ENCODE peak calls at places on chromosomes 7 and 10, in eight cellular contexts. One of them, this sample, is unnamed.
A peak's percentile ranks its signal among the peaks of the same experiment; 100 is the strongest.

GRCh38 chr7:138738114-138738513 is 37.0 kb upstream of the SVOPL start:
- DNase-seq in SW480: no peak
- DNase-seq in naive thymus-derived CD8-positive, alpha-beta T cell: no peak
- DNase-seq in activated CD4-positive, CD25-positive, alpha-beta regulatory T cell treated with anti-CD3 and anti-CD28 coated beads, Interleukin-2, amount 50 U/mL, for 16 hours: no peak
- DNase-seq in stimulated activated effector memory CD8-positive, alpha-beta T cell treated with anti-CD3 and anti-CD28 coated beads, Interleukin-12 subunit alpha, Interleukin-12 subunit beta, amount 100 ng/mL, for 72 hours: no peak
- DNase-seq in substantia nigra: no peak
- DNase-seq in CD4-positive, alpha-beta T cell: no peak
- DNase-seq in activated CD4-positive, alpha-beta T cell treated with anti-CD3 and anti-CD28 coated beads, Interleukin-2, amount 50 U/mL, for 1 hour: no peak
- DNase-seq in this sample: no peak

GRCh38 chr7:40546616-40547501 is 412.1 kb downstream of the SUGCT start:
- DNase-seq in CD4-positive, alpha-beta T cell: no peak
- DNase-seq in activated CD4-positive, CD25-positive, alpha-beta regulatory T cell treated with anti-CD3 and anti-CD28 coated beads, Interleukin-2, amount 50 U/mL, for 16 hours: no peak
- DNase-seq in activated CD4-positive, alpha-beta T cell treated with anti-CD3 and anti-CD28 coated beads, Interleukin-2, amount 50 U/mL, for 1 hour: no peak
- DNase-seq in stimulated activated effector memory CD8-positive, alpha-beta T cell treated with anti-CD3 and anti-CD28 coated beads, Interleukin-12 subunit alpha, Interleukin-12 subunit beta, amount 100 ng/mL, for 72 hours: no peak
- DNase-seq in naive thymus-derived CD8-positive, alpha-beta T cell: no peak
- DNase-seq in SW480: no peak
- DNase-seq in substantia nigra: no peak
- DNase-seq in this sample: no peak

GRCh38 chr7:115585015-115585655 is 445.4 kb downstream of the TFEC start:
- DNase-seq in naive thymus-derived CD8-positive, alpha-beta T cell: no peak
- DNase-seq in substantia nigra: no peak
- DNase-seq in stimulated activated effector memory CD8-positive, alpha-beta T cell treated with anti-CD3 and anti-CD28 coated beads, Interleukin-12 subunit alpha, Interleukin-12 subunit beta, amount 100 ng/mL, for 72 hours: no peak
- DNase-seq in SW480: no peak
- DNase-seq in activated CD4-positive, CD25-positive, alpha-beta regulatory T cell treated with anti-CD3 and anti-CD28 coated beads, Interleukin-2, amount 50 U/mL, for 16 hours: no peak
- DNase-seq in activated CD4-positive, alpha-beta T cell treated with anti-CD3 and anti-CD28 coated beads, Interleukin-2, amount 50 U/mL, for 1 hour: no peak
- DNase-seq in CD4-positive, alpha-beta T cell: no peak
- DNase-seq in this sample: no peak

GRCh38 chr10:58698777-58699356 is 186.2 kb downstream of the BICC1 start:
- DNase-seq in activated CD4-positive, CD25-positive, alpha-beta regulatory T cell treated with anti-CD3 and anti-CD28 coated beads, Interleukin-2, amount 50 U/mL, for 16 hours: no peak
- DNase-seq in CD4-positive, alpha-beta T cell: no peak
- DNase-seq in stimulated activated effector memory CD8-positive, alpha-beta T cell treated with anti-CD3 and anti-CD28 coated beads, Interleukin-12 subunit alpha, Interleukin-12 subunit beta, amount 100 ng/mL, for 72 hours: no peak
- DNase-seq in naive thymus-derived CD8-positive, alpha-beta T cell: no peak
- DNase-seq in activated CD4-positive, alpha-beta T cell treated with anti-CD3 and anti-CD28 coated beads, Interleukin-2, amount 50 U/mL, for 1 hour: no peak
- DNase-seq in SW480: no peak
- DNase-seq in substantia nigra: no peak
- DNase-seq in this sample: no peak

GRCh38 chr10:132575320-132576201 is 38.0 kb downstream of the INPP5A start:
- DNase-seq in substantia nigra: no peak
- DNase-seq in activated CD4-positive, CD25-positive, alpha-beta regulatory T cell treated with anti-CD3 and anti-CD28 coated beads, Interleukin-2, amount 50 U/mL, for 16 hours: no peak
- DNase-seq in naive thymus-derived CD8-positive, alpha-beta T cell: no peak
- DNase-seq in CD4-positive, alpha-beta T cell: no peak
- DNase-seq in SW480: no peak
- DNase-seq in activated CD4-positive, alpha-beta T cell treated with anti-CD3 and anti-CD28 coated beads, Interleukin-2, amount 50 U/mL, for 1 hour: no peak
- DNase-seq in stimulated activated effector memory CD8-positive, alpha-beta T cell treated with anti-CD3 and anti-CD28 coated beads, Interleukin-12 subunit alpha, Interleukin-12 subunit beta, amount 100 ng/mL, for 72 hours: no peak
- DNase-seq in this sample: peak; percentile 59

GRCh38 chr10:77350711-77351119 is 286.9 kb downstream of the KCNMA1 start:
- DNase-seq in stimulated activated effector memory CD8-positive, alpha-beta T cell treated with anti-CD3 and anti-CD28 coated beads, Interleukin-12 subunit alpha, Interleukin-12 subunit beta, amount 100 ng/mL, for 72 hours: peak; percentile 4
- DNase-seq in substantia nigra: no peak
- DNase-seq in activated CD4-positive, alpha-beta T cell treated with anti-CD3 and anti-CD28 coated beads, Interleukin-2, amount 50 U/mL, for 1 hour: no peak
- DNase-seq in CD4-positive, alpha-beta T cell: no peak
- DNase-seq in SW480: peak; percentile 98
- DNase-seq in activated CD4-positive, CD25-positive, alpha-beta regulatory T cell treated with anti-CD3 and anti-CD28 coated beads, Interleukin-2, amount 50 U/mL, for 16 hours: no peak
- DNase-seq in naive thymus-derived CD8-positive, alpha-beta T cell: no peak
- DNase-seq in this sample: no peak

GRCh38 chr10:118564652-118565051 is 30.8 kb downstream of the PRLHR start:
- DNase-seq in substantia nigra: no peak
- DNase-seq in activated CD4-positive, alpha-beta T cell treated with anti-CD3 and anti-CD28 coated beads, Interleukin-2, amount 50 U/mL, for 1 hour: no peak
- DNase-seq in naive thymus-derived CD8-positive, alpha-beta T cell: no peak
- DNase-seq in CD4-positive, alpha-beta T cell: no peak
- DNase-seq in activated CD4-positive, CD25-positive, alpha-beta regulatory T cell treated with anti-CD3 and anti-CD28 coated beads, Interleukin-2, amount 50 U/mL, for 16 hours: no peak
- DNase-seq in stimulated activated effector memory CD8-positive, alpha-beta T cell treated with anti-CD3 and anti-CD28 coated beads, Interleukin-12 subunit alpha, Interleukin-12 subunit beta, amount 100 ng/mL, for 72 hours: no peak
- DNase-seq in SW480: peak; percentile 14
- DNase-seq in this sample: no peak

GRCh38 chr7:150356265-150356897 is 12.2 kb upstream of the REPIN1 start:
- DNase-seq in naive thymus-derived CD8-positive, alpha-beta T cell: no peak
- DNase-seq in substantia nigra: no peak
- DNase-seq in CD4-positive, alpha-beta T cell: no peak
- DNase-seq in activated CD4-positive, alpha-beta T cell treated with anti-CD3 and anti-CD28 coated beads, Interleukin-2, amount 50 U/mL, for 1 hour: no peak
- DNase-seq in SW480: peak; percentile 46
- DNase-seq in activated CD4-positive, CD25-positive, alpha-beta regulatory T cell treated with anti-CD3 and anti-CD28 coated beads, Interleukin-2, amount 50 U/mL, for 16 hours: no peak
- DNase-seq in stimulated activated effector memory CD8-positive, alpha-beta T cell treated with anti-CD3 and anti-CD28 coated beads, Interleukin-12 subunit alpha, Interleukin-12 subunit beta, amount 100 ng/mL, for 72 hours: no peak
- DNase-seq in this sample: no peak

GRCh38 chr10:106705576-106706526 is 458.7 kb downstream of the SORCS1 start:
- DNase-seq in CD4-positive, alpha-beta T cell: no peak
- DNase-seq in substantia nigra: peak; percentile 34
- DNase-seq in naive thymus-derived CD8-positive, alpha-beta T cell: no peak
- DNase-seq in activated CD4-positive, alpha-beta T cell treated with anti-CD3 and anti-CD28 coated beads, Interleukin-2, amount 50 U/mL, for 1 hour: no peak
- DNase-seq in stimulated activated effector memory CD8-positive, alpha-beta T cell treated with anti-CD3 and anti-CD28 coated beads, Interleukin-12 subunit alpha, Interleukin-12 subunit beta, amount 100 ng/mL, for 72 hours: peak; percentile 4
- DNase-seq in activated CD4-positive, CD25-positive, alpha-beta regulatory T cell treated with anti-CD3 and anti-CD28 coated beads, Interleukin-2, amount 50 U/mL, for 16 hours: no peak
- DNase-seq in SW480: peak; percentile 38
- DNase-seq in this sample: no peak

GRCh38 chr10:42593284-42593683 is 45.1 kb downstream of the ZNF33B start:
- DNase-seq in stimulated activated effector memory CD8-positive, alpha-beta T cell treated with anti-CD3 and anti-CD28 coated beads, Interleukin-12 subunit alpha, Interleukin-12 subunit beta, amount 100 ng/mL, for 72 hours: no peak
- DNase-seq in substantia nigra: no peak
- DNase-seq in SW480: no peak
- DNase-seq in activated CD4-positive, CD25-positive, alpha-beta regulatory T cell treated with anti-CD3 and anti-CD28 coated beads, Interleukin-2, amount 50 U/mL, for 16 hours: no peak
- DNase-seq in CD4-positive, alpha-beta T cell: no peak
- DNase-seq in naive thymus-derived CD8-positive, alpha-beta T cell: no peak
- DNase-seq in activated CD4-positive, alpha-beta T cell treated with anti-CD3 and anti-CD28 coated beads, Interleukin-2, amount 50 U/mL, for 1 hour: no peak
- DNase-seq in this sample: no peak

GRCh38 chr10:104925232-104925851 is 284.3 kb downstream of the SORCS3 start:
- DNase-seq in CD4-positive, alpha-beta T cell: no peak
- DNase-seq in SW480: peak; percentile 44
- DNase-seq in activated CD4-positive, alpha-beta T cell treated with anti-CD3 and anti-CD28 coated beads, Interleukin-2, amount 50 U/mL, for 1 hour: no peak
- DNase-seq in activated CD4-positive, CD25-positive, alpha-beta regulatory T cell treated with anti-CD3 and anti-CD28 coated beads, Interleukin-2, amount 50 U/mL, for 16 hours: no peak
- DNase-seq in substantia nigra: no peak
- DNase-seq in stimulated activated effector memory CD8-positive, alpha-beta T cell treated with anti-CD3 and anti-CD28 coated beads, Interleukin-12 subunit alpha, Interleukin-12 subunit beta, amount 100 ng/mL, for 72 hours: no peak
- DNase-seq in naive thymus-derived CD8-positive, alpha-beta T cell: no peak
- DNase-seq in this sample: no peak

GRCh38 chr10:4939224-4940072 is 23.8 kb upstream of the AKR1C1 start:
- DNase-seq in CD4-positive, alpha-beta T cell: no peak
- DNase-seq in naive thymus-derived CD8-positive, alpha-beta T cell: no peak
- DNase-seq in SW480: no peak
- DNase-seq in substantia nigra: no peak
- DNase-seq in stimulated activated effector memory CD8-positive, alpha-beta T cell treated with anti-CD3 and anti-CD28 coated beads, Interleukin-12 subunit alpha, Interleukin-12 subunit beta, amount 100 ng/mL, for 72 hours: no peak
- DNase-seq in activated CD4-positive, alpha-beta T cell treated with anti-CD3 and anti-CD28 coated beads, Interleukin-2, amount 50 U/mL, for 1 hour: no peak
- DNase-seq in activated CD4-positive, CD25-positive, alpha-beta regulatory T cell treated with anti-CD3 and anti-CD28 coated beads, Interleukin-2, amount 50 U/mL, for 16 hours: no peak
- DNase-seq in this sample: no peak

GRCh38 chr10:124117879-124118278 is 24.5 kb upstream of the CHST15 start:
- DNase-seq in activated CD4-positive, CD25-positive, alpha-beta regulatory T cell treated with anti-CD3 and anti-CD28 coated beads, Interleukin-2, amount 50 U/mL, for 16 hours: no peak
- DNase-seq in substantia nigra: no peak
- DNase-seq in activated CD4-positive, alpha-beta T cell treated with anti-CD3 and anti-CD28 coated beads, Interleukin-2, amount 50 U/mL, for 1 hour: no peak
- DNase-seq in stimulated activated effector memory CD8-positive, alpha-beta T cell treated with anti-CD3 and anti-CD28 coated beads, Interleukin-12 subunit alpha, Interleukin-12 subunit beta, amount 100 ng/mL, for 72 hours: no peak
- DNase-seq in CD4-positive, alpha-beta T cell: no peak
- DNase-seq in SW480: peak; percentile 50
- DNase-seq in naive thymus-derived CD8-positive, alpha-beta T cell: no peak
- DNase-seq in this sample: no peak

GRCh38 chr10:6140141-6140841 is 51.5 kb downstream of the RBM17 start:
- DNase-seq in SW480: peak; percentile 78
- DNase-seq in naive thymus-derived CD8-positive, alpha-beta T cell: no peak
- DNase-seq in activated CD4-positive, CD25-positive, alpha-beta regulatory T cell treated with anti-CD3 and anti-CD28 coated beads, Interleukin-2, amount 50 U/mL, for 16 hours: no peak
- DNase-seq in activated CD4-positive, alpha-beta T cell treated with anti-CD3 and anti-CD28 coated beads, Interleukin-2, amount 50 U/mL, for 1 hour: no peak
- DNase-seq in CD4-positive, alpha-beta T cell: no peak
- DNase-seq in stimulated activated effector memory CD8-positive, alpha-beta T cell treated with anti-CD3 and anti-CD28 coated beads, Interleukin-12 subunit alpha, Interleukin-12 subunit beta, amount 100 ng/mL, for 72 hours: no peak
- DNase-seq in substantia nigra: no peak
- DNase-seq in this sample: peak; percentile 59

GRCh38 chr7:159027803-159028455 is 116.7 kb downstream of the VIPR2 start:
- DNase-seq in activated CD4-positive, alpha-beta T cell treated with anti-CD3 and anti-CD28 coated beads, Interleukin-2, amount 50 U/mL, for 1 hour: no peak
- DNase-seq in stimulated activated effector memory CD8-positive, alpha-beta T cell treated with anti-CD3 and anti-CD28 coated beads, Interleukin-12 subunit alpha, Interleukin-12 subunit beta, amount 100 ng/mL, for 72 hours: no peak
- DNase-seq in SW480: peak; percentile 62
- DNase-seq in substantia nigra: no peak
- DNase-seq in activated CD4-positive, CD25-positive, alpha-beta regulatory T cell treated with anti-CD3 and anti-CD28 coated beads, Interleukin-2, amount 50 U/mL, for 16 hours: no peak
- DNase-seq in naive thymus-derived CD8-positive, alpha-beta T cell: no peak
- DNase-seq in CD4-positive, alpha-beta T cell: no peak
- DNase-seq in this sample: no peak

GRCh38 chr7:27912751-27913150 is 172.8 kb downstream of the TAX1BP1 start:
- DNase-seq in CD4-positive, alpha-beta T cell: no peak
- DNase-seq in activated CD4-positive, alpha-beta T cell treated with anti-CD3 and anti-CD28 coated beads, Interleukin-2, amount 50 U/mL, for 1 hour: no peak
- DNase-seq in naive thymus-derived CD8-positive, alpha-beta T cell: no peak
- DNase-seq in SW480: no peak
- DNase-seq in substantia nigra: no peak
- DNase-seq in activated CD4-positive, CD25-positive, alpha-beta regulatory T cell treated with anti-CD3 and anti-CD28 coated beads, Interleukin-2, amount 50 U/mL, for 16 hours: no peak
- DNase-seq in stimulated activated effector memory CD8-positive, alpha-beta T cell treated with anti-CD3 and anti-CD28 coated beads, Interleukin-12 subunit alpha, Interleukin-12 subunit beta, amount 100 ng/mL, for 72 hours: no peak
- DNase-seq in this sample: no peak

GRCh38 chr7:139133335-139134139 is 24.0 kb upstream of the ZC3HAV1 start:
- DNase-seq in naive thymus-derived CD8-positive, alpha-beta T cell: peak; percentile 77
- DNase-seq in SW480: peak; percentile 81
- DNase-seq in activated CD4-positive, alpha-beta T cell treated with anti-CD3 and anti-CD28 coated beads, Interleukin-2, amount 50 U/mL, for 1 hour: peak; percentile 88
- DNase-seq in substantia nigra: peak; percentile 82
- DNase-seq in stimulated activated effector memory CD8-positive, alpha-beta T cell treated with anti-CD3 and anti-CD28 coated beads, Interleukin-12 subunit alpha, Interleukin-12 subunit beta, amount 100 ng/mL, for 72 hours: peak; percentile 84
- DNase-seq in activated CD4-positive, CD25-positive, alpha-beta regulatory T cell treated with anti-CD3 and anti-CD28 coated beads, Interleukin-2, amount 50 U/mL, for 16 hours: peak; percentile 69
- DNase-seq in CD4-positive, alpha-beta T cell: peak; percentile 81
- DNase-seq in this sample: peak; percentile 78

GRCh38 chr7:144379791-144380384 is 23.6 kb downstream of the NOBOX start:
- DNase-seq in activated CD4-positive, CD25-positive, alpha-beta regulatory T cell treated with anti-CD3 and anti-CD28 coated beads, Interleukin-2, amount 50 U/mL, for 16 hours: no peak
- DNase-seq in stimulated activated effector memory CD8-positive, alpha-beta T cell treated with anti-CD3 and anti-CD28 coated beads, Interleukin-12 subunit alpha, Interleukin-12 subunit beta, amount 100 ng/mL, for 72 hours: no peak
- DNase-seq in CD4-positive, alpha-beta T cell: no peak
- DNase-seq in activated CD4-positive, alpha-beta T cell treated with anti-CD3 and anti-CD28 coated beads, Interleukin-2, amount 50 U/mL, for 1 hour: no peak
- DNase-seq in substantia nigra: no peak
- DNase-seq in SW480: no peak
- DNase-seq in naive thymus-derived CD8-positive, alpha-beta T cell: no peak
- DNase-seq in this sample: no peak

GRCh38 chr7:130013241-130013640 is 37.9 kb downstream of the ZC3HC1 start:
- DNase-seq in stimulated activated effector memory CD8-positive, alpha-beta T cell treated with anti-CD3 and anti-CD28 coated beads, Interleukin-12 subunit alpha, Interleukin-12 subunit beta, amount 100 ng/mL, for 72 hours: no peak
- DNase-seq in activated CD4-positive, alpha-beta T cell treated with anti-CD3 and anti-CD28 coated beads, Interleukin-2, amount 50 U/mL, for 1 hour: no peak
- DNase-seq in naive thymus-derived CD8-positive, alpha-beta T cell: no peak
- DNase-seq in substantia nigra: no peak
- DNase-seq in SW480: no peak
- DNase-seq in activated CD4-positive, CD25-positive, alpha-beta regulatory T cell treated with anti-CD3 and anti-CD28 coated beads, Interleukin-2, amount 50 U/mL, for 16 hours: no peak
- DNase-seq in CD4-positive, alpha-beta T cell: no peak
- DNase-seq in this sample: no peak

GRCh38 chr10:116952729-116953128 is 52.3 kb downstream of the SHTN1 start:
- DNase-seq in activated CD4-positive, CD25-positive, alpha-beta regulatory T cell treated with anti-CD3 and anti-CD28 coated beads, Interleukin-2, amount 50 U/mL, for 16 hours: no peak
- DNase-seq in CD4-positive, alpha-beta T cell: no peak
- DNase-seq in substantia nigra: no peak
- DNase-seq in stimulated activated effector memory CD8-positive, alpha-beta T cell treated with anti-CD3 and anti-CD28 coated beads, Interleukin-12 subunit alpha, Interleukin-12 subunit beta, amount 100 ng/mL, for 72 hours: no peak
- DNase-seq in SW480: no peak
- DNase-seq in activated CD4-positive, alpha-beta T cell treated with anti-CD3 and anti-CD28 coated beads, Interleukin-2, amount 50 U/mL, for 1 hour: no peak
- DNase-seq in naive thymus-derived CD8-positive, alpha-beta T cell: no peak
- DNase-seq in this sample: no peak

GRCh38 chr10:63887026-63887589 is 365.9 kb downstream of the REEP3 start:
- DNase-seq in CD4-positive, alpha-beta T cell: no peak
- DNase-seq in activated CD4-positive, CD25-positive, alpha-beta regulatory T cell treated with anti-CD3 and anti-CD28 coated beads, Interleukin-2, amount 50 U/mL, for 16 hours: no peak
- DNase-seq in activated CD4-positive, alpha-beta T cell treated with anti-CD3 and anti-CD28 coated beads, Interleukin-2, amount 50 U/mL, for 1 hour: no peak
- DNase-seq in substantia nigra: no peak
- DNase-seq in stimulated activated effector memory CD8-positive, alpha-beta T cell treated with anti-CD3 and anti-CD28 coated beads, Interleukin-12 subunit alpha, Interleukin-12 subunit beta, amount 100 ng/mL, for 72 hours: no peak
- DNase-seq in naive thymus-derived CD8-positive, alpha-beta T cell: no peak
- DNase-seq in SW480: no peak
- DNase-seq in this sample: no peak

GRCh38 chr7:151628846-151629604 is 109.3 kb upstream of the RHEB start:
- DNase-seq in CD4-positive, alpha-beta T cell: no peak
- DNase-seq in substantia nigra: no peak
- DNase-seq in stimulated activated effector memory CD8-positive, alpha-beta T cell treated with anti-CD3 and anti-CD28 coated beads, Interleukin-12 subunit alpha, Interleukin-12 subunit beta, amount 100 ng/mL, for 72 hours: no peak
- DNase-seq in naive thymus-derived CD8-positive, alpha-beta T cell: no peak
- DNase-seq in activated CD4-positive, CD25-positive, alpha-beta regulatory T cell treated with anti-CD3 and anti-CD28 coated beads, Interleukin-2, amount 50 U/mL, for 16 hours: no peak
- DNase-seq in activated CD4-positive, alpha-beta T cell treated with anti-CD3 and anti-CD28 coated beads, Interleukin-2, amount 50 U/mL, for 1 hour: no peak
- DNase-seq in SW480: no peak
- DNase-seq in this sample: no peak

GRCh38 chr7:128697301-128697905 is 25.3 kb downstream of the GARIN1A start:
- DNase-seq in substantia nigra: no peak
- DNase-seq in SW480: no peak
- DNase-seq in stimulated activated effector memory CD8-positive, alpha-beta T cell treated with anti-CD3 and anti-CD28 coated beads, Interleukin-12 subunit alpha, Interleukin-12 subunit beta, amount 100 ng/mL, for 72 hours: peak; percentile 37
- DNase-seq in naive thymus-derived CD8-positive, alpha-beta T cell: peak; percentile 11
- DNase-seq in activated CD4-positive, CD25-positive, alpha-beta regulatory T cell treated with anti-CD3 and anti-CD28 coated beads, Interleukin-2, amount 50 U/mL, for 16 hours: no peak
- DNase-seq in CD4-positive, alpha-beta T cell: no peak
- DNase-seq in activated CD4-positive, alpha-beta T cell treated with anti-CD3 and anti-CD28 coated beads, Interleukin-2, amount 50 U/mL, for 1 hour: peak; percentile 37
- DNase-seq in this sample: peak; percentile 51

GRCh38 chr7:106418526-106418925 is 133.7 kb upstream of the NAMPT start:
- DNase-seq in activated CD4-positive, alpha-beta T cell treated with anti-CD3 and anti-CD28 coated beads, Interleukin-2, amount 50 U/mL, for 1 hour: no peak
- DNase-seq in stimulated activated effector memory CD8-positive, alpha-beta T cell treated with anti-CD3 and anti-CD28 coated beads, Interleukin-12 subunit alpha, Interleukin-12 subunit beta, amount 100 ng/mL, for 72 hours: no peak
- DNase-seq in naive thymus-derived CD8-positive, alpha-beta T cell: no peak
- DNase-seq in CD4-positive, alpha-beta T cell: no peak
- DNase-seq in activated CD4-positive, CD25-positive, alpha-beta regulatory T cell treated with anti-CD3 and anti-CD28 coated beads, Interleukin-2, amount 50 U/mL, for 16 hours: no peak
- DNase-seq in SW480: no peak
- DNase-seq in substantia nigra: no peak
- DNase-seq in this sample: no peak

GRCh38 chr10:11014671-11015141 is 3.0 kb upstream of the CELF2 start:
- DNase-seq in activated CD4-positive, alpha-beta T cell treated with anti-CD3 and anti-CD28 coated beads, Interleukin-2, amount 50 U/mL, for 1 hour: no peak
- DNase-seq in naive thymus-derived CD8-positive, alpha-beta T cell: no peak
- DNase-seq in SW480: no peak
- DNase-seq in activated CD4-positive, CD25-positive, alpha-beta regulatory T cell treated with anti-CD3 and anti-CD28 coated beads, Interleukin-2, amount 50 U/mL, for 16 hours: no peak
- DNase-seq in stimulated activated effector memory CD8-positive, alpha-beta T cell treated with anti-CD3 and anti-CD28 coated beads, Interleukin-12 subunit alpha, Interleukin-12 subunit beta, amount 100 ng/mL, for 72 hours: no peak
- DNase-seq in substantia nigra: no peak
- DNase-seq in CD4-positive, alpha-beta T cell: no peak
- DNase-seq in this sample: no peak

This sample was measured in T-helper 1 cell.